ENCODE peak calls at places on chromosome 5, in seven cellular contexts. One of them, this sample, is unnamed.

GRCh38 chr5:58244819-58245478 is 214.9 kb downstream of the PLK2 start:
- DNase-seq in AG04450: no peak
- DNase-seq in heart right ventricle: no peak
- DNase-seq in kidney: no peak
- DNase-seq in AG04449: no peak
- DNase-seq in cardiac fibroblast: no peak
- DNase-seq in prostate gland: no peak
- DNase-seq in this sample: no peak

GRCh38 chr5:113125371-113125770 is 148.8 kb downstream of the DCP2 start:
- DNase-seq in AG04450: no peak
- DNase-seq in cardiac fibroblast: peak; percentile 59
- DNase-seq in kidney: no peak
- DNase-seq in heart right ventricle: no peak
- DNase-seq in AG04449: no peak
- DNase-seq in prostate gland: no peak
- DNase-seq in this sample: no peak

GRCh38 chr5:141825241-141825671 is 53.0 kb downstream of the PCDH1 start:
- DNase-seq in AG04449: no peak
- DNase-seq in kidney: no peak
- DNase-seq in cardiac fibroblast: no peak
- DNase-seq in AG04450: no peak
- DNase-seq in heart right ventricle: no peak
- DNase-seq in prostate gland: no peak
- DNase-seq in this sample: no peak

GRCh38 chr5:4553968-4554367 is 586.2 kb upstream of the ADAMTS16 start:
- DNase-seq in prostate gland: no peak
- DNase-seq in heart right ventricle: no peak
- DNase-seq in cardiac fibroblast: no peak
- DNase-seq in AG04449: no peak
- DNase-seq in AG04450: no peak
- DNase-seq in kidney: no peak
- DNase-seq in this sample: no peak

GRCh38 chr5:140383300-140383699 is 18.3 kb upstream of the ANKHD1 start:
- DNase-seq in heart right ventricle: no peak
- DNase-seq in AG04449: no peak
- DNase-seq in prostate gland: no peak
- DNase-seq in AG04450: no peak
- DNase-seq in kidney: no peak
- DNase-seq in cardiac fibroblast: peak; percentile 68
- DNase-seq in this sample: no peak

GRCh38 chr5:66769839-66770617 is 173.8 kb downstream of the MAST4 start:
- DNase-seq in kidney: no peak
- DNase-seq in AG04449: no peak
- DNase-seq in prostate gland: no peak
- DNase-seq in AG04450: no peak
- DNase-seq in heart right ventricle: no peak
- DNase-seq in cardiac fibroblast: peak; percentile 29
- DNase-seq in this sample: no peak

GRCh38 chr5:92402045-92402444 is 1018.9 kb upstream of the ARRDC3 start:
- DNase-seq in kidney: no peak
- DNase-seq in cardiac fibroblast: no peak
- DNase-seq in AG04449: no peak
- DNase-seq in AG04450: no peak
- DNase-seq in heart right ventricle: no peak
- DNase-seq in prostate gland: no peak
- DNase-seq in this sample: no peak

GRCh38 chr5:6489786-6490185 is 41.1 kb downstream of the UBE2QL1 start:
- DNase-seq in cardiac fibroblast: no peak
- DNase-seq in kidney: no peak
- DNase-seq in heart right ventricle: no peak
- DNase-seq in prostate gland: no peak
- DNase-seq in AG04449: no peak
- DNase-seq in AG04450: no peak
- DNase-seq in this sample: no peak

GRCh38 chr5:172706796-172707195 is 64.2 kb downstream of the DUSP1 start:
- DNase-seq in AG04449: no peak
- DNase-seq in cardiac fibroblast: no peak
- DNase-seq in prostate gland: no peak
- DNase-seq in AG04450: no peak
- DNase-seq in heart right ventricle: no peak
- DNase-seq in kidney: peak; percentile 53
- DNase-seq in this sample: no peak

GRCh38 chr5:40446910-40447309 is 232.8 kb upstream of the PTGER4 start:
- DNase-seq in prostate gland: peak; percentile 34
- DNase-seq in cardiac fibroblast: peak; percentile 46
- DNase-seq in heart right ventricle: no peak
- DNase-seq in AG04450: peak; percentile 56
- DNase-seq in AG04449: no peak
- DNase-seq in kidney: no peak
- DNase-seq in this sample: peak; percentile 94

GRCh38 chr5:163645421-163646416 is 140.3 kb downstream of the MAT2B start:
- DNase-seq in cardiac fibroblast: no peak
- DNase-seq in prostate gland: no peak
- DNase-seq in heart right ventricle: no peak
- DNase-seq in kidney: no peak
- DNase-seq in AG04449: no peak
- DNase-seq in AG04450: no peak
- DNase-seq in this sample: no peak

GRCh38 chr5:107736608-107737007 is 65.9 kb upstream of the EFNA5 start:
- DNase-seq in AG04449: peak; percentile 38
- DNase-seq in cardiac fibroblast: no peak
- DNase-seq in prostate gland: no peak
- DNase-seq in heart right ventricle: no peak
- DNase-seq in kidney: no peak
- DNase-seq in AG04450: peak; percentile 76
- DNase-seq in this sample: no peak

GRCh38 chr5:40873481-40873880 is 32.3 kb downstream of the CARD6 start:
- DNase-seq in heart right ventricle: no peak
- DNase-seq in prostate gland: no peak
- DNase-seq in AG04449: no peak
- DNase-seq in AG04450: no peak
- DNase-seq in kidney: no peak
- DNase-seq in cardiac fibroblast: no peak
- DNase-seq in this sample: no peak

GRCh38 chr5:15938961-15939360 is 240.6 kb downstream of the MARCHF11 start:
- DNase-seq in AG04449: peak; percentile 42
- DNase-seq in heart right ventricle: no peak
- DNase-seq in kidney: no peak
- DNase-seq in cardiac fibroblast: peak; percentile 61
- DNase-seq in AG04450: peak; percentile 54
- DNase-seq in prostate gland: no peak
- DNase-seq in this sample: no peak

GRCh38 chr5:154508114-154508513 is 30.1 kb upstream of the HAND1 start:
- DNase-seq in kidney: no peak
- DNase-seq in heart right ventricle: no peak
- DNase-seq in AG04450: no peak
- DNase-seq in cardiac fibroblast: no peak
- DNase-seq in prostate gland: no peak
- DNase-seq in AG04449: no peak
- DNase-seq in this sample: no peak

GRCh38 chr5:140256726-140257125 is 46.2 kb downstream of the PFDN1 start:
- DNase-seq in kidney: no peak
- DNase-seq in AG04450: no peak
- DNase-seq in prostate gland: no peak
- DNase-seq in cardiac fibroblast: no peak
- DNase-seq in AG04449: no peak
- DNase-seq in heart right ventricle: no peak
- DNase-seq in this sample: no peak

GRCh38 chr5:87457706-87458105 is 45.0 kb upstream of the CCNH start:
- DNase-seq in heart right ventricle: no peak
- DNase-seq in AG04449: no peak
- DNase-seq in cardiac fibroblast: no peak
- DNase-seq in AG04450: no peak
- DNase-seq in prostate gland: no peak
- DNase-seq in kidney: no peak
- DNase-seq in this sample: no peak

GRCh38 chr5:69454460-69455249 is 37.9 kb upstream of the OCLN start:
- DNase-seq in heart right ventricle: no peak
- DNase-seq in AG04450: no peak
- DNase-seq in prostate gland: no peak
- DNase-seq in AG04449: no peak
- DNase-seq in kidney: no peak
- DNase-seq in cardiac fibroblast: no peak
- DNase-seq in this sample: no peak

GRCh38 chr5:73446631-73447233 is 1.8 kb downstream of the FOXD1 start:
- DNase-seq in AG04450: no peak
- DNase-seq in heart right ventricle: no peak
- DNase-seq in cardiac fibroblast: no peak
- DNase-seq in prostate gland: no peak
- DNase-seq in AG04449: no peak
- DNase-seq in kidney: peak; percentile 78
- DNase-seq in this sample: no peak
- H3K4me3 ChIP-seq in AG04450: peak overlapping the region; percentile 85
- H3K4me3 ChIP-seq in heart right ventricle: no peak overlapping the region
- H3K4me3 ChIP-seq in cardiac fibroblast: peak overlapping the region; percentile 46
- H3K4me3 ChIP-seq in prostate gland: no peak overlapping the region
- H3K4me3 ChIP-seq in AG04449: peak overlapping the region; percentile 82
- H3K4me3 ChIP-seq in kidney: peak overlapping the region; percentile 48
- H3K4me3 ChIP-seq in this sample: peak overlapping the region; percentile 77

GRCh38 chr5:96439477-96440184 is 6.6 kb upstream of the PCSK1 start:
- DNase-seq in kidney: no peak
- DNase-seq in heart right ventricle: no peak
- DNase-seq in prostate gland: no peak
- DNase-seq in AG04449: no peak
- DNase-seq in cardiac fibroblast: peak; percentile 26
- DNase-seq in AG04450: no peak
- DNase-seq in this sample: no peak
- TF ChIP-seq CTCF in kidney: no peak
- TF ChIP-seq CTCF in heart right ventricle: no peak
- TF ChIP-seq CTCF in prostate gland: no peak
- TF ChIP-seq CTCF in AG04449: no peak
- TF ChIP-seq CTCF in cardiac fibroblast: peak; percentile 5
- TF ChIP-seq CTCF in AG04450: peak; percentile 6
- TF ChIP-seq CTCF in this sample: peak; percentile 32

GRCh38 chr5:31855527-31855862 is 216.6 kb downstream of the PDZD2 start:
- DNase-seq in heart right ventricle: no peak
- DNase-seq in AG04449: no peak
- DNase-seq in prostate gland: no peak
- DNase-seq in AG04450: no peak
- DNase-seq in kidney: no peak
- DNase-seq in cardiac fibroblast: no peak
- DNase-seq in this sample: no peak
- H3K4me3 ChIP-seq in heart right ventricle: peak overlapping the region; percentile 74
- H3K4me3 ChIP-seq in AG04449: peak overlapping the region; percentile 41
- H3K4me3 ChIP-seq in prostate gland: peak overlapping the region; percentile 51
- H3K4me3 ChIP-seq in AG04450: peak overlapping the region; percentile 51
- H3K4me3 ChIP-seq in kidney: peak overlapping the region; percentile 70
- H3K4me3 ChIP-seq in cardiac fibroblast: peak overlapping the region; percentile 44
- H3K4me3 ChIP-seq in this sample: peak overlapping the region; percentile 64

GRCh38 chr5:119742311-119742710 is 113.0 kb downstream of the FAM170A start:
- DNase-seq in AG04450: no peak
- DNase-seq in heart right ventricle: no peak
- DNase-seq in kidney: no peak
- DNase-seq in AG04449: no peak
- DNase-seq in cardiac fibroblast: no peak
- DNase-seq in prostate gland: no peak
- DNase-seq in this sample: no peak

GRCh38 chr5:119745976-119746375 is 116.6 kb downstream of the FAM170A start:
- DNase-seq in kidney: no peak
- DNase-seq in prostate gland: no peak
- DNase-seq in AG04450: no peak
- DNase-seq in cardiac fibroblast: no peak
- DNase-seq in AG04449: no peak
- DNase-seq in heart right ventricle: no peak
- DNase-seq in this sample: peak; percentile 13

GRCh38 chr5:119746984-119747383 is 117.6 kb downstream of the FAM170A start:
- DNase-seq in AG04450: no peak
- DNase-seq in cardiac fibroblast: no peak
- DNase-seq in prostate gland: no peak
- DNase-seq in kidney: no peak
- DNase-seq in heart right ventricle: no peak
- DNase-seq in AG04449: no peak
- DNase-seq in this sample: no peak

GRCh38 chr5:119743927-119744326 is 114.6 kb downstream of the FAM170A start:
- DNase-seq in kidney: no peak
- DNase-seq in AG04450: no peak
- DNase-seq in prostate gland: no peak
- DNase-seq in AG04449: no peak
- DNase-seq in cardiac fibroblast: peak; percentile 41
- DNase-seq in heart right ventricle: no peak
- DNase-seq in this sample: peak; percentile 10
- TF ChIP-seq CTCF in kidney: no peak
- TF ChIP-seq CTCF in AG04450: peak; percentile 17
- TF ChIP-seq CTCF in prostate gland: no peak
- TF ChIP-seq CTCF in AG04449: no peak
- TF ChIP-seq CTCF in cardiac fibroblast: peak; percentile 30
- TF ChIP-seq CTCF in heart right ventricle: no peak
- TF ChIP-seq CTCF in this sample: peak; percentile 66

DNA sequence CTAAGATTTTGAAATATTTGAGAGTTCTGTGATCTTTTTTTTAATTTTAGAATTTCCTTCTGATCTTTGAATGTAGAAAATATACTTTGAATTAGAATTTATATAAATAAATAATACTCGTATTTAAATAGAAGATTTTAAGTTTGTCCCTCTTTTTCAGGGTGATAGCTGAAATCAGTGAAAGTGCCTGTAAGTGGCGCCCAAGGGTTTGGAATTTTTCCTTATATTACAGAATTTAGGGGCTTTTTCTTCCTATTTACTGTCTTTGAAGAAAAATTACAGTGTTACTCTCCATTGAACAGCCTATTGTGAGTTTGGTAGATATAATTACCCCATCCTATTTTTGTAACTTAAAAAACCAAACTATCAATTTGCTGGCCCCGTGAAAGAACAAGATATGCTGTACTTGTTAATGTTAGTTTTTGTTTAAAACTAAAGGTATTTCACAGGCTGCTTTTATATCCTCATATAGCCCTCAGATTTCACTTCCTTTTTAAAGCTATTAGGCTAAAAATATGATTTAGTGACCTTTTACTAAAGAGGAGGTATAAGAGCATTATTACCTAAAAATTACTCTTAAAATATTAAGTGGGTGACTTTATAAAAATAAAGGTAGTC is 3.2 kb downstream of the MAP3K1 start:
- DNase-seq in prostate gland: no peak
- DNase-seq in heart right ventricle: no peak
- DNase-seq in cardiac fibroblast: peak; percentile 57
- DNase-seq in AG04450: no peak
- DNase-seq in AG04449: no peak
- DNase-seq in kidney: no peak
- DNase-seq in this sample: no peak
- H3K4me3 ChIP-seq in prostate gland: peak overlapping the region; percentile 0
- H3K4me3 ChIP-seq in heart right ventricle: peak overlapping the region; percentile 87
- H3K4me3 ChIP-seq in cardiac fibroblast: no peak overlapping the region
- H3K4me3 ChIP-seq in AG04450: peak overlapping the region; percentile 28
- H3K4me3 ChIP-seq in AG04449: no peak overlapping the region
- H3K4me3 ChIP-seq in kidney: peak overlapping the region; percentile 94
- H3K4me3 ChIP-seq in this sample: peak overlapping the region; percentile 43

This sample was measured in epithelial cell of proximal tubule.